ENCODE peak calls at places on chromosomes 5 and 9, in nine cellular contexts. S is HCT116; L is bronchial epithelial cell; D is dorsolateral prefrontal cortex; T is body of pancreas; I is GM12865; J is CD8-positive, alpha-beta memory T cell; V is fibroblast of the aortic adventitia; K is Peyer's patch. H is an unnamed sample.

GRCh38 chr9:122403381-122404002 is 32.7 kb downstream of the PTGS1 start:
- DNase-seq in T (no peak), J (no peak), S (no peak), I (no peak), L (no peak), V (peak; percentile 53), K (no peak), D (no peak), H (no peak)

GRCh38 chr9:675697-676370 is 165.7 kb upstream of the DMRT1 start:
- DNase-seq in S (no peak), L (peak; percentile 70), T (no peak), J (no peak), I (no peak), D (no peak), V (no peak), K (no peak), H (no peak)

GRCh38 chr9:20526500-20527319 is 95.6 kb downstream of the MLLT3 start:
- DNase-seq in K (no peak), T (no peak), J (no peak), S (no peak), L (peak; percentile 85), V (peak; percentile 17), I (peak; percentile 43), D (no peak), H (peak; percentile 4)

GRCh38 chr5:143874312-143874711 is 62.4 kb downstream of the HMHB1 start:
- DNase-seq in L (no peak), D (no peak), J (no peak), I (peak; percentile 24), T (no peak), K (no peak), V (no peak), S (no peak), H (no peak)

GRCh38 chr5:119515192-119515591 is 62.9 kb downstream of the HSD17B4 start:
- DNase-seq in D (no peak), K (no peak), V (peak; percentile 43), T (no peak), L (no peak), I (no peak), J (no peak), S (no peak), H (no peak)

GRCh38 chr9:137070201-137070905 is at the start of gene SAPCD2:
- DNase-seq in L (peak; percentile 77), T (peak; percentile 86), I (peak; percentile 93), J (peak; percentile 87), K (peak; percentile 95), D (peak; percentile 79), V (peak; percentile 76), S (peak; percentile 83), H (peak; percentile 42)

GRCh38 chr9:109349431-109349846 is 28.6 kb upstream of the EPB41L4B start:
- DNase-seq in S (no peak), T (no peak), I (no peak), L (peak; percentile 76), V (peak; percentile 93), K (no peak), J (no peak), D (no peak), H (peak; percentile 49)

GRCh38 chr5:178612299-178612698 is 14.6 kb downstream of the CLK4 start:
- DNase-seq in S (no peak), J (no peak), I (no peak), L (no peak), D (no peak), K (no peak), T (no peak), V (no peak), H (no peak)

GRCh38 chr9:4034404-4034803 is 265.5 kb downstream of the GLIS3 start:
- DNase-seq in D (no peak), V (no peak), J (no peak), K (no peak), T (no peak), L (no peak), S (no peak), I (no peak), H (no peak)

DNA sequence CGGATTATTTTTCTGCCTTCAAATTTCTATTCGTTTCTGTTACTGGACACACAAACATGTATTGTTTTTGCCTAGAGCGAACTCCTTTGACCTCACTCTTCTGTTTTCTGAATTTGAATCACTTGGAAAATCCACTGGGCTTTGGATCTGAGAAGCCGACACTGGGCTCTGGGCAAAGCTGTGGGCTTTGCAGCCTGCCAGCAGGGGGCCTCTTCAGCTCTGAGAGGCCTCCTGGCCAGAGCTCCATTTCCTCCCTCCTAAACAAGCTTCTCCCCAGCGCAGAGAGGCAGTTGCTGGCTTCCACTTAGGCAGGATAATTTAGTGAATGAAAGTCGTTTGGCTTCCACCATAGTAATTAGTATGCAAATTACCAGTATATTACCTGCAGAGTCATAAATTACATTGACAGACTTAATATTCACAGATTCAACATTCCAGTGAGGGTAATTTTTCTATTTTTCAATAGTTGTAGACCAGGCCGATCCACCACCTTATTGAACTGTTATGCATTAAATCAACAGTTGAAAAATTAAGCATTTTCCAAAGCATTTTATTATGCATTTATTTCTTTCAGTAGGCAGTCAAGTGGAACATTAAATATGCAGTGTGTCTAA is 104.0 kb upstream of the ZNF366 start:
- DNase-seq in T (peak; percentile 72), K (peak; percentile 79), D (peak; percentile 72), J (peak; percentile 16), I (peak; percentile 80), S (peak; percentile 48), V (peak; percentile 81), L (peak; percentile 63), H (peak; percentile 46)
- H3K4me3 ChIP-seq in T (no peak overlapping the region), K (no peak overlapping the region), D (peak overlapping the region; percentile 13), J (no peak overlapping the region), I (no peak overlapping the region), S (no peak overlapping the region), V (no peak overlapping the region), L (no peak overlapping the region), H (no peak overlapping the region)

GRCh38 chr5:141952030-141952429 is 6.0 kb downstream of the PCDH12 start:
- DNase-seq in V (no peak), S (no peak), J (no peak), D (no peak), L (no peak), T (no peak), I (no peak), K (no peak), H (no peak)

GRCh38 chr5:141950207-141951005 is 7.6 kb downstream of the PCDH12 start:
- DNase-seq in V (no peak), S (no peak), J (no peak), L (no peak), T (no peak), I (no peak), K (no peak), D (no peak), H (no peak)

GRCh38 chr5:141951341-141951781 is 6.6 kb downstream of the PCDH12 start:
- DNase-seq in L (no peak), K (no peak), S (no peak), I (peak; percentile 54), V (no peak), T (no peak), J (peak; percentile 37), D (no peak), H (no peak)

GRCh38 chr5:141957367-141957993 is 522 bp downstream of the PCDH12 start:
- DNase-seq in J (no peak), D (no peak), I (no peak), T (no peak), L (no peak), S (no peak), V (no peak), K (no peak), H (no peak)

GRCh38 chr5:141954193-141954592 is 3.8 kb downstream of the PCDH12 start:
- DNase-seq in T (no peak), K (no peak), V (no peak), S (no peak), J (no peak), D (no peak), I (no peak), L (no peak), H (no peak)
- H3K4me3 ChIP-seq in T (no peak overlapping the region), K (no peak overlapping the region), V (no peak overlapping the region), S (no peak overlapping the region), J (no peak overlapping the region), D (no peak overlapping the region), I (no peak overlapping the region), L (no peak overlapping the region), H (no peak overlapping the region)

DNA sequence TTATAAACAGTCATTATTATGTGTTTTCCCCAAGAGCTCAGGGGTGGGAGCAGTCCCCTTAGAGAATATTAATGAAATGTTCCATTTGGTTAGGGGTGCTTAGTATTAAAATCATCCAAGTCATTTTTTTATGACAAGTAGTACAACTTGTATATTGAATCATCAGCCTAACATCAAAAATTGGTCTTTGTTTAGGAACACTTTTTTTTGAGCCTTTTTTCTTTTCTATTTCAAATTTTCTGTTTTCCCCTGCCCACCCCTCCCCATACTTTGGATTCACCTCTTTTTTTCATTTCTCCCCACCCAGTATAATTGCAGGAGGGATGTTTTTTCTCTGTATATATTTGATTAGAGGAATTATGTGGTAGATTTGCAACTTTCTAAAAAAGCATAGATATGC is 25.8 kb downstream of the RBM27 start:
- DNase-seq in S (no peak), V (no peak), I (no peak), J (no peak), D (no peak), T (no peak), K (no peak), L (no peak), H (no peak)
- H3K4me3 ChIP-seq in S (no peak overlapping the region), V (no peak overlapping the region), I (no peak overlapping the region), J (no peak overlapping the region), D (no peak overlapping the region), T (no peak overlapping the region), K (no peak overlapping the region), L (no peak overlapping the region), H (no peak overlapping the region)

GRCh38 chr9:129484325-129485000 is 136.4 kb downstream of the C9orf50 start:
- DNase-seq in T (no peak), S (no peak), K (no peak), I (no peak), V (no peak), L (no peak), J (no peak), D (no peak), H (no peak)
- H3K4me3 ChIP-seq in T (no peak overlapping the region), S (no peak overlapping the region), K (no peak overlapping the region), I (no peak overlapping the region), V (no peak overlapping the region), L (no peak overlapping the region), J (no peak overlapping the region), D (no peak overlapping the region), H (no peak overlapping the region)

H was measured in AG04450.